ENCODE peak calls at places on chromosomes 7 and 10, in nine cellular contexts. N, A, S, V, C, Q, W, R and Z are unnamed samples.

GRCh38 chr7:3791327-3791726 is 490.3 kb downstream of the SDK1 start:
- DNase-seq in R (no peak), W (no peak), V (no peak), A (no peak), Q (no peak), S (no peak), N (no peak), C (no peak), Z (no peak)

GRCh38 chr7:139991267-139991666 is 71.5 kb downstream of the PARP12 start:
- DNase-seq in R (no peak), W (no peak), S (no peak), V (no peak), N (no peak), Q (no peak), A (no peak), C (no peak), Z (no peak)

GRCh38 chr10:72337039-72337629 is 17.6 kb downstream of the DNAJB12 start:
- DNase-seq in Q (peak), V (peak), A (peak), R (peak), C (peak), N (peak), W (peak), S (peak), Z (peak)

GRCh38 chr10:42959833-42960232 is 117.0 kb upstream of the RET start:
- DNase-seq in A (no peak), V (no peak), Q (no peak), C (no peak), R (no peak), N (no peak), S (no peak), W (no peak), Z (no peak)

GRCh38 chr7:148408307-148408706 is 182.3 kb upstream of the C7orf33 start:
- DNase-seq in N (no peak), S (no peak), C (no peak), W (no peak), Q (no peak), A (no peak), V (no peak), R (no peak), Z (no peak)

GRCh38 chr7:16833373-16833772 is 28.6 kb upstream of the AGR2 start:
- DNase-seq in S (no peak), V (no peak), C (no peak), Q (no peak), R (no peak), N (no peak), W (no peak), A (no peak), Z (no peak)

GRCh38 chr10:10956681-10957225 is 60.9 kb upstream of the CELF2 start:
- DNase-seq in A (no peak), C (no peak), R (no peak), V (no peak), S (no peak), Q (no peak), W (no peak), N (no peak), Z (no peak)

GRCh38 chr10:21069278-21069677 is 172.2 kb upstream of the NEBL start:
- DNase-seq in A (no peak), S (no peak), N (no peak), R (no peak), Q (no peak), W (no peak), V (no peak), C (no peak), Z (no peak)

GRCh38 chr7:15921576-15921975 is 235.1 kb upstream of the MEOX2 start:
- DNase-seq in V (no peak), W (no peak), N (no peak), R (no peak), Q (no peak), C (no peak), S (no peak), A (no peak), Z (no peak)

GRCh38 chr10:8158439-8159071 is 104.1 kb downstream of the GATA3 start:
- DNase-seq in A (no peak), V (no peak), C (no peak), W (no peak), R (no peak), S (no peak), N (no peak), Q (no peak), Z (no peak)